ENCODE peak calls at places on chromosomes 13 and 19, in six cellular contexts. One of them, this sample, is unnamed.

GRCh38 chr13:98796798-98797197 is 44.3 kb upstream of the SLC15A1 start:
- DNase-seq in brain microvascular endothelial cell: no peak
- DNase-seq in upper lobe of right lung: no peak
- DNase-seq in heart left ventricle: peak; percentile 8
- DNase-seq in heart right ventricle: no peak
- DNase-seq in bronchial epithelial cell: no peak
- DNase-seq in this sample: no peak

GRCh38 chr13:98200211-98200878 is 23.3 kb upstream of the RNF113B start:
- DNase-seq in brain microvascular endothelial cell: no peak
- DNase-seq in upper lobe of right lung: no peak
- DNase-seq in heart right ventricle: no peak
- DNase-seq in bronchial epithelial cell: no peak
- DNase-seq in heart left ventricle: no peak
- DNase-seq in this sample: no peak

GRCh38 chr13:110644892-110645521 is 29.7 kb downstream of the NAXD start:
- DNase-seq in heart right ventricle: peak; percentile 57
- DNase-seq in brain microvascular endothelial cell: peak; percentile 48
- DNase-seq in bronchial epithelial cell: peak; percentile 50
- DNase-seq in upper lobe of right lung: peak; percentile 84
- DNase-seq in heart left ventricle: peak; percentile 70
- DNase-seq in this sample: no peak

GRCh38 chr13:69109891-69110525 is 997.6 kb upstream of the ATXN8OS start:
- DNase-seq in heart right ventricle: no peak
- DNase-seq in brain microvascular endothelial cell: no peak
- DNase-seq in heart left ventricle: no peak
- DNase-seq in upper lobe of right lung: no peak
- DNase-seq in bronchial epithelial cell: peak; percentile 14
- DNase-seq in this sample: no peak

GRCh38 chr19:43638214-43638990 is 1.2 kb downstream of the CADM4 start:
- DNase-seq in heart right ventricle: no peak
- DNase-seq in heart left ventricle: no peak
- DNase-seq in bronchial epithelial cell: no peak
- DNase-seq in upper lobe of right lung: no peak
- DNase-seq in brain microvascular endothelial cell: no peak
- DNase-seq in this sample: no peak

GRCh38 chr19:34109596-34109995 is 62.7 kb upstream of the LSM14A start:
- DNase-seq in heart right ventricle: no peak
- DNase-seq in upper lobe of right lung: no peak
- DNase-seq in bronchial epithelial cell: no peak
- DNase-seq in heart left ventricle: no peak
- DNase-seq in brain microvascular endothelial cell: no peak
- DNase-seq in this sample: no peak

GRCh38 chr19:48506138-48506733 is 5.4 kb downstream of the LMTK3 start:
- DNase-seq in heart left ventricle: no peak
- DNase-seq in bronchial epithelial cell: peak; percentile 42
- DNase-seq in heart right ventricle: no peak
- DNase-seq in upper lobe of right lung: no peak
- DNase-seq in brain microvascular endothelial cell: no peak
- DNase-seq in this sample: peak; percentile 76

GRCh38 chr13:53250272-53250875 is 221.8 kb downstream of the OLFM4 start:
- DNase-seq in brain microvascular endothelial cell: peak; percentile 52
- DNase-seq in upper lobe of right lung: no peak
- DNase-seq in heart left ventricle: no peak
- DNase-seq in bronchial epithelial cell: peak; percentile 73
- DNase-seq in heart right ventricle: no peak
- DNase-seq in this sample: peak; percentile 81

GRCh38 chr13:85241045-85241444 is 558.2 kb downstream of the SLITRK6 start:
- DNase-seq in heart right ventricle: no peak
- DNase-seq in upper lobe of right lung: no peak
- DNase-seq in bronchial epithelial cell: peak; percentile 87
- DNase-seq in brain microvascular endothelial cell: peak; percentile 40
- DNase-seq in heart left ventricle: no peak
- DNase-seq in this sample: peak; percentile 91

GRCh38 chr13:43357435-43358065 is 334.2 kb downstream of the DNAJC15 start:
- DNase-seq in brain microvascular endothelial cell: no peak
- DNase-seq in bronchial epithelial cell: no peak
- DNase-seq in upper lobe of right lung: no peak
- DNase-seq in heart right ventricle: peak; percentile 29
- DNase-seq in heart left ventricle: peak; percentile 57
- DNase-seq in this sample: no peak

GRCh38 chr13:113404723-113405471 is 41.0 kb upstream of the GRTP1 start:
- DNase-seq in heart right ventricle: no peak
- DNase-seq in heart left ventricle: peak; percentile 18
- DNase-seq in upper lobe of right lung: peak; percentile 60
- DNase-seq in brain microvascular endothelial cell: no peak
- DNase-seq in bronchial epithelial cell: no peak
- DNase-seq in this sample: no peak

GRCh38 chr13:99353836-99354235 is 46.6 kb upstream of the GPR183 start:
- DNase-seq in heart left ventricle: no peak
- DNase-seq in heart right ventricle: no peak
- DNase-seq in bronchial epithelial cell: no peak
- DNase-seq in upper lobe of right lung: no peak
- DNase-seq in brain microvascular endothelial cell: peak; percentile 73
- DNase-seq in this sample: no peak

GRCh38 chr13:114116734-114117133 is 15.7 kb downstream of the RASA3 start:
- DNase-seq in heart left ventricle: no peak
- DNase-seq in brain microvascular endothelial cell: no peak
- DNase-seq in bronchial epithelial cell: no peak
- DNase-seq in upper lobe of right lung: peak; percentile 5
- DNase-seq in heart right ventricle: no peak
- DNase-seq in this sample: no peak

GRCh38 chr19:29480507-29480906 is 45.3 kb upstream of the VSTM2B start:
- DNase-seq in brain microvascular endothelial cell: no peak
- DNase-seq in heart right ventricle: no peak
- DNase-seq in upper lobe of right lung: no peak
- DNase-seq in bronchial epithelial cell: no peak
- DNase-seq in heart left ventricle: no peak
- DNase-seq in this sample: no peak

GRCh38 chr13:110250258-110250891 is 56.6 kb downstream of the COL4A1 start:
- DNase-seq in bronchial epithelial cell: peak; percentile 63
- DNase-seq in upper lobe of right lung: no peak
- DNase-seq in brain microvascular endothelial cell: peak; percentile 81
- DNase-seq in heart left ventricle: peak; percentile 57
- DNase-seq in heart right ventricle: peak; percentile 65
- DNase-seq in this sample: peak; percentile 77

GRCh38 chr19:5143471-5144411 is 174.8 kb downstream of the KDM4B start:
- DNase-seq in brain microvascular endothelial cell: no peak
- DNase-seq in heart right ventricle: peak; percentile 10
- DNase-seq in upper lobe of right lung: no peak
- DNase-seq in heart left ventricle: no peak
- DNase-seq in bronchial epithelial cell: no peak
- DNase-seq in this sample: no peak

GRCh38 chr13:50668044-50668443 is 175.4 kb downstream of the DLEU7 start:
- DNase-seq in brain microvascular endothelial cell: no peak
- DNase-seq in heart right ventricle: no peak
- DNase-seq in upper lobe of right lung: no peak
- DNase-seq in heart left ventricle: no peak
- DNase-seq in bronchial epithelial cell: no peak
- DNase-seq in this sample: no peak

GRCh38 chr19:18765224-18765623 is 25.9 kb downstream of the COMP start:
- DNase-seq in heart right ventricle: no peak
- DNase-seq in brain microvascular endothelial cell: no peak
- DNase-seq in upper lobe of right lung: no peak
- DNase-seq in heart left ventricle: no peak
- DNase-seq in bronchial epithelial cell: peak; percentile 50
- DNase-seq in this sample: peak; percentile 56

GRCh38 chr13:96696501-96696900 is 297.8 kb downstream of the OXGR1 start:
- DNase-seq in bronchial epithelial cell: no peak
- DNase-seq in heart right ventricle: no peak
- DNase-seq in heart left ventricle: no peak
- DNase-seq in brain microvascular endothelial cell: no peak
- DNase-seq in upper lobe of right lung: no peak
- DNase-seq in this sample: no peak

GRCh38 chr13:113186061-113186900 is 22.2 kb downstream of the PCID2 start:
- DNase-seq in brain microvascular endothelial cell: peak; percentile 31
- DNase-seq in heart right ventricle: no peak
- DNase-seq in bronchial epithelial cell: no peak
- DNase-seq in heart left ventricle: no peak
- DNase-seq in upper lobe of right lung: no peak
- DNase-seq in this sample: no peak

GRCh38 chr19:30968210-30968609 is 381.0 kb downstream of the TSHZ3 start:
- DNase-seq in upper lobe of right lung: no peak
- DNase-seq in heart right ventricle: no peak
- DNase-seq in heart left ventricle: no peak
- DNase-seq in bronchial epithelial cell: no peak
- DNase-seq in brain microvascular endothelial cell: no peak
- DNase-seq in this sample: no peak

GRCh38 chr13:33794576-33794975 is 23.4 kb upstream of the RFC3 start:
- DNase-seq in heart right ventricle: no peak
- DNase-seq in heart left ventricle: no peak
- DNase-seq in upper lobe of right lung: no peak
- DNase-seq in bronchial epithelial cell: no peak
- DNase-seq in brain microvascular endothelial cell: no peak
- DNase-seq in this sample: no peak

GRCh38 chr13:110109910-110110309 is 197.0 kb downstream of the COL4A1 start:
- DNase-seq in heart right ventricle: peak; percentile 79
- DNase-seq in upper lobe of right lung: no peak
- DNase-seq in brain microvascular endothelial cell: peak; percentile 90
- DNase-seq in heart left ventricle: peak; percentile 73
- DNase-seq in bronchial epithelial cell: no peak
- DNase-seq in this sample: peak; percentile 87

GRCh38 chr13:94416454-94417080 is 62.9 kb downstream of the DCT start:
- DNase-seq in heart right ventricle: no peak
- DNase-seq in heart left ventricle: no peak
- DNase-seq in bronchial epithelial cell: peak; percentile 29
- DNase-seq in brain microvascular endothelial cell: peak; percentile 9
- DNase-seq in upper lobe of right lung: no peak
- DNase-seq in this sample: peak; percentile 70
- TF ChIP-seq CTCF in heart right ventricle: no peak
- TF ChIP-seq CTCF in heart left ventricle: no peak
- TF ChIP-seq CTCF in bronchial epithelial cell: peak; percentile 71
- TF ChIP-seq CTCF in brain microvascular endothelial cell: peak; percentile 77
- TF ChIP-seq CTCF in upper lobe of right lung: peak; percentile 34
- TF ChIP-seq CTCF in this sample: peak; percentile 50

GRCh38 chr13:90355162-90355751 is 992.2 kb upstream of the MIR17HG start:
- DNase-seq in bronchial epithelial cell: no peak
- DNase-seq in heart right ventricle: no peak
- DNase-seq in brain microvascular endothelial cell: no peak
- DNase-seq in upper lobe of right lung: no peak
- DNase-seq in heart left ventricle: no peak
- DNase-seq in this sample: no peak

GRCh38 chr13:90352763-90353162 is 994.7 kb upstream of the MIR17HG start:
- DNase-seq in brain microvascular endothelial cell: no peak
- DNase-seq in upper lobe of right lung: no peak
- DNase-seq in heart left ventricle: no peak
- DNase-seq in bronchial epithelial cell: no peak
- DNase-seq in heart right ventricle: no peak
- DNase-seq in this sample: no peak
- TF ChIP-seq CTCF in brain microvascular endothelial cell: no peak
- TF ChIP-seq CTCF in upper lobe of right lung: no peak
- TF ChIP-seq CTCF in heart left ventricle: no peak
- TF ChIP-seq CTCF in bronchial epithelial cell: no peak
- TF ChIP-seq CTCF in heart right ventricle: no peak
- TF ChIP-seq CTCF in this sample: no peak

GRCh38 chr19:38769635-38770211 is 3.6 kb downstream of the LGALS7 start:
- DNase-seq in upper lobe of right lung: peak; percentile 94
- DNase-seq in heart left ventricle: peak; percentile 93
- DNase-seq in brain microvascular endothelial cell: peak; percentile 69
- DNase-seq in heart right ventricle: peak; percentile 95
- DNase-seq in bronchial epithelial cell: peak; percentile 68
- DNase-seq in this sample: peak; percentile 26
- TF ChIP-seq CTCF in upper lobe of right lung: peak; percentile 85
- TF ChIP-seq CTCF in heart left ventricle: peak; percentile 86
- TF ChIP-seq CTCF in brain microvascular endothelial cell: peak; percentile 86
- TF ChIP-seq CTCF in heart right ventricle: peak; percentile 97
- TF ChIP-seq CTCF in bronchial epithelial cell: peak; percentile 77
- TF ChIP-seq CTCF in this sample: peak; percentile 55

GRCh38 chr19:1261512-1261862 is 7.6 kb upstream of the CIRBP start:
- DNase-seq in upper lobe of right lung: peak; percentile 73
- DNase-seq in bronchial epithelial cell: no peak
- DNase-seq in brain microvascular endothelial cell: no peak
- DNase-seq in heart right ventricle: no peak
- DNase-seq in heart left ventricle: no peak
- DNase-seq in this sample: no peak

GRCh38 chr19:1260749-1261511 is 8.2 kb upstream of the CIRBP start:
- DNase-seq in heart right ventricle: peak; percentile 99
- DNase-seq in bronchial epithelial cell: peak; percentile 86
- DNase-seq in upper lobe of right lung: peak; percentile 98
- DNase-seq in heart left ventricle: peak; percentile 98
- DNase-seq in brain microvascular endothelial cell: peak; percentile 93
- DNase-seq in this sample: peak; percentile 96

GRCh38 chr19:1262687-1263123 is 6.4 kb upstream of the CIRBP start:
- DNase-seq in upper lobe of right lung: no peak
- DNase-seq in heart left ventricle: no peak
- DNase-seq in heart right ventricle: no peak
- DNase-seq in bronchial epithelial cell: no peak
- DNase-seq in brain microvascular endothelial cell: no peak
- DNase-seq in this sample: no peak

GRCh38 chr19:1263198-1263597 is 5.9 kb upstream of the CIRBP start:
- DNase-seq in bronchial epithelial cell: no peak
- DNase-seq in heart right ventricle: no peak
- DNase-seq in upper lobe of right lung: no peak
- DNase-seq in heart left ventricle: no peak
- DNase-seq in brain microvascular endothelial cell: no peak
- DNase-seq in this sample: no peak

GRCh38 chr19:1261863-1262686 is 7.1 kb upstream of the CIRBP start:
- DNase-seq in bronchial epithelial cell: no peak
- DNase-seq in heart right ventricle: peak; percentile 67
- DNase-seq in upper lobe of right lung: peak; percentile 95
- DNase-seq in brain microvascular endothelial cell: no peak
- DNase-seq in heart left ventricle: peak; percentile 74
- DNase-seq in this sample: peak; percentile 90
- TF ChIP-seq CTCF in bronchial epithelial cell: no peak
- TF ChIP-seq CTCF in heart right ventricle: no peak
- TF ChIP-seq CTCF in upper lobe of right lung: no peak
- TF ChIP-seq CTCF in brain microvascular endothelial cell: no peak
- TF ChIP-seq CTCF in heart left ventricle: no peak
- TF ChIP-seq CTCF in this sample: no peak

GRCh38 chr19:52494518-52494917 is 33.0 kb upstream of the ZNF808 start:
- DNase-seq in bronchial epithelial cell: no peak
- DNase-seq in heart right ventricle: no peak
- DNase-seq in brain microvascular endothelial cell: peak; percentile 1
- DNase-seq in upper lobe of right lung: no peak
- DNase-seq in heart left ventricle: no peak
- DNase-seq in this sample: no peak

GRCh38 chr19:52492991-52493470 is 34.4 kb upstream of the ZNF808 start:
- DNase-seq in heart right ventricle: peak; percentile 13
- DNase-seq in upper lobe of right lung: no peak
- DNase-seq in brain microvascular endothelial cell: no peak
- DNase-seq in heart left ventricle: no peak
- DNase-seq in bronchial epithelial cell: no peak
- DNase-seq in this sample: no peak

DNA sequence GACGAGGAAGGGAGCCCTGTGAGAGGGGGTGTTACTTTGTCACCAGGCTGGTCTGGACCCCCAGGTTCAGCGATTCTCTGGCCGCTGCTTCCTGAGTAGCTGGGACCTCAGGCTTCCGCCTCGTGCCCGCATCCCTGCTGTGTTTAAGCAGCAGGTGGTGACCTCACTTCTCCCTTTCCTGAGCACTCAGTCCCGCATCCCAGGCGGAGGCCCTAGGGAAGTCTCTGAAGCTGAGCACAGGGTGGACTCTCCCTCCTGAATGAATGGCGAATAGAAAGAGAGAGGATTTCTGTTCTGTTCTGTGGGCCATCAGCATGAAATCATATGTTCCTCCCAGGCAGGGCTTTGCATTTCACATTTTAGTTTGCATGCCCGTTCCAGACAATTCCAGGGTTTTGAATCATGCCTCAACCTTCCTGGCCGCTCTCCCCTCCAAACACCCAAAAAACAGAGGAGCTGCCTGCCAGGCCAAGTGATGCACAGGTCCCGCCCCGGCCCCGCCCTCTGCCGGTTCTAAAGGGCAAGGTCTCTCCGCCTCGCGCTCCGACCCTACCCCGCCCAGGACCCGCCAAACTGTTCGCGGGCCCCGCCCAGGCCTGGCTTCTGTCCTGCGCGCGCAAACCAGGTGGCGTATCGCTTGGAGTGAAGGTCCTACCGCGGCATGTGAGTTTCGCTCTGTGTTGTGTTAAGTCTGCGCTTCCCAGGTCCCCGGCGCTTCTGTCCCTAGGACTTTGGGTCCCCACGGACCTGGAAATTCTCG is 35.1 kb upstream of the ZNF808 start:
- DNase-seq in bronchial epithelial cell: no peak
- DNase-seq in upper lobe of right lung: no peak
- DNase-seq in heart left ventricle: no peak
- DNase-seq in heart right ventricle: no peak
- DNase-seq in brain microvascular endothelial cell: no peak
- DNase-seq in this sample: no peak
- TF ChIP-seq CTCF in bronchial epithelial cell: no peak
- TF ChIP-seq CTCF in upper lobe of right lung: no peak
- TF ChIP-seq CTCF in heart left ventricle: no peak
- TF ChIP-seq CTCF in heart right ventricle: no peak
- TF ChIP-seq CTCF in brain microvascular endothelial cell: no peak
- TF ChIP-seq CTCF in this sample: no peak